ENCODE peak calls at places on chromosomes 1 and 21, in four cellular contexts. S is stimulated activated CD4-positive, alpha-beta T cell treated with anti-CD3 and anti-CD28 coated beads, Interleukin-2, amount 100 ng/mL, for 24 hours; M is M059J; W is NCI-H510A treated with DMSO at 0.1 percent for 48 hours. B is an unnamed sample.

GRCh38 chr1:203480525-203481084 is 5.0 kb downstream of the PRELP start:
- DNase-seq in S (peak; percentile 31), W (peak; percentile 88), M (peak; percentile 93), B (peak; percentile 86)

GRCh38 chr1:153540394-153541361 is at the start of gene S100A5:
- DNase-seq in S (peak; percentile 52), W (no peak), M (peak; percentile 86), B (peak; percentile 91)

GRCh38 chr1:86069757-86070145 is 86.8 kb downstream of the COL24A1 start:
- DNase-seq in M (peak; percentile 16), W (no peak), S (no peak), B (no peak)

GRCh38 chr1:84632975-84633427 is 57.3 kb downstream of the SSX2IP start:
- DNase-seq in M (peak; percentile 90), S (no peak), W (no peak), B (peak; percentile 90)

GRCh38 chr1:174902531-174903099 is 97.1 kb upstream of the CACYBP start:
- DNase-seq in M (no peak), S (no peak), W (no peak), B (peak; percentile 89)

GRCh38 chr1:116418091-116418830 is 45.2 kb downstream of the ATP1A1 start:
- DNase-seq in M (peak; percentile 72), W (peak; percentile 84), S (peak; percentile 86), B (peak; percentile 88)

GRCh38 chr1:198880818-198881597 is 242.2 kb downstream of the PTPRC start:
- DNase-seq in S (no peak), W (no peak), M (peak; percentile 96), B (peak; percentile 89)

GRCh38 chr1:203771901-203772301 is 6.9 kb downstream of the LAX1 start:
- DNase-seq in M (no peak), W (no peak), S (no peak), B (no peak)

GRCh38 chr1:36377776-36378175 is 7.9 kb downstream of the STK40 start:
- DNase-seq in M (no peak), S (no peak), W (no peak), B (no peak)

GRCh38 chr1:43531453-43531905 is 796 bp downstream of the PTPRF start:
- DNase-seq in S (no peak), W (peak; percentile 77), M (peak; percentile 30), B (peak; percentile 52)

GRCh38 chr1:119007672-119008482 is 19.7 kb upstream of the TBX15 start:
- DNase-seq in M (no peak), W (no peak), S (no peak), B (peak; percentile 32)

GRCh38 chr21:45327458-45328197 is 39.9 kb upstream of the POFUT2 start:
- DNase-seq in W (no peak), S (no peak), M (no peak), B (no peak)

GRCh38 chr1:1554926-1555915 is 14.8 kb upstream of the TMEM240 start:
- DNase-seq in M (peak; percentile 77), S (no peak), W (no peak), B (peak; percentile 68)

GRCh38 chr1:203390298-203390697 is 39.4 kb upstream of the FMOD start:
- DNase-seq in S (no peak), W (no peak), M (no peak), B (no peak)

GRCh38 chr1:226908913-226909312 is 31.2 kb upstream of the COQ8A start:
- DNase-seq in S (no peak), W (no peak), M (no peak), B (no peak)

GRCh38 chr1:58818075-58818474 is 34.2 kb upstream of the JUN start:
- DNase-seq in W (no peak), S (no peak), M (peak; percentile 81), B (peak; percentile 79)

GRCh38 chr21:42039470-42039901 is 29.3 kb upstream of the ZBTB21 start:
- DNase-seq in W (no peak), S (no peak), M (peak; percentile 76), B (peak; percentile 60)

GRCh38 chr1:193480755-193481154 is 294.3 kb upstream of the B3GALT2 start:
- DNase-seq in M (no peak), S (no peak), W (no peak), B (no peak)

GRCh38 chr1:230047114-230047865 is 19.7 kb upstream of the GALNT2 start:
- DNase-seq in W (no peak), M (peak; percentile 51), S (no peak), B (peak; percentile 59)

GRCh38 chr1:47444578-47445465 is 7.0 kb downstream of the FOXD2 start:
- DNase-seq in S (no peak), W (peak; percentile 41), M (no peak), B (no peak)

GRCh38 chr1:234836045-234836681 is 226.2 kb upstream of the IRF2BP2 start:
- DNase-seq in W (no peak), M (no peak), S (no peak), B (no peak)

GRCh38 chr1:84406209-84406917 is 8.1 kb downstream of the DNASE2B start:
- DNase-seq in W (no peak), S (no peak), M (peak; percentile 79), B (peak; percentile 70)

GRCh38 chr1:39106949-39107740 is 81.0 kb downstream of the NDUFS5 start:
- DNase-seq in M (no peak), S (no peak), W (no peak), B (peak; percentile 32)

GRCh38 chr1:9473032-9473792 is 66.1 kb upstream of the SLC25A33 start:
- DNase-seq in M (peak; percentile 93), W (peak; percentile 99), S (no peak), B (peak; percentile 66)

GRCh38 chr1:86419277-86419903 is 4.6 kb upstream of the CLCA2 start:
- DNase-seq in M (peak; percentile 55), W (no peak), S (no peak), B (peak; percentile 3)

GRCh38 chr1:30953685-30954084 is 45.1 kb upstream of the SDC3 start:
- DNase-seq in W (no peak), M (no peak), S (no peak), B (no peak)

GRCh38 chr1:116785006-116785405 is 30.8 kb downstream of the CD2 start:
- DNase-seq in M (peak; percentile 75), W (no peak), S (no peak), B (no peak)